ENCODE peak calls at places on chromosome X, in five cellular contexts. P, Y, R, X and S are unnamed samples.

GRCh38 chrX:119343856-119344255 is 55.3 kb upstream of the SLC25A43 start:
- DNase-seq in P (no peak), Y (peak; percentile 9), R (no peak), X (peak; percentile 18), S (peak; percentile 27)

GRCh38 chrX:111039606-111040005 is 56.4 kb upstream of the PAK3 start:
- DNase-seq in P (no peak), Y (peak; percentile 29), R (no peak), X (no peak), S (no peak)

GRCh38 chrX:154436597-154437397 is at the start of gene GDI1:
- DNase-seq in P (no peak), Y (no peak), R (no peak), X (peak; percentile 61), S (peak; percentile 65)

GRCh38 chrX:12955882-12956703 is 18.8 kb upstream of the TMSB4X start:
- DNase-seq in P (no peak), Y (peak; percentile 73), R (peak; percentile 99), X (peak; percentile 60), S (peak; percentile 76)

GRCh38 chrX:7515681-7516413 is 327.1 kb upstream of the VCX start:
- DNase-seq in P (no peak), Y (peak; percentile 58), R (no peak), X (no peak), S (no peak)

GRCh38 chrX:41827886-41828285 is 95.5 kb downstream of the CASK start:
- DNase-seq in P (no peak), Y (no peak), R (no peak), X (no peak), S (no peak)

GRCh38 chrX:31038585-31039326 is 33.1 kb downstream of the FTHL17 start:
- DNase-seq in P (no peak), Y (peak; percentile 6), R (peak; percentile 3), X (peak; percentile 56), S (peak; percentile 26)

GRCh38 chrX:118497180-118497814 is 1.7 kb downstream of the DOCK11 start:
- DNase-seq in P (no peak), Y (no peak), R (peak; percentile 43), X (no peak), S (no peak)

GRCh38 chrX:24448762-24449161 is 16.3 kb upstream of the PDK3 start:
- DNase-seq in P (no peak), Y (no peak), R (no peak), X (no peak), S (no peak)

GRCh38 chrX:68571292-68572256 is 72.7 kb downstream of the YIPF6 start:
- DNase-seq in P (no peak), Y (peak; percentile 84), R (no peak), X (peak; percentile 23), S (no peak)

DNA sequence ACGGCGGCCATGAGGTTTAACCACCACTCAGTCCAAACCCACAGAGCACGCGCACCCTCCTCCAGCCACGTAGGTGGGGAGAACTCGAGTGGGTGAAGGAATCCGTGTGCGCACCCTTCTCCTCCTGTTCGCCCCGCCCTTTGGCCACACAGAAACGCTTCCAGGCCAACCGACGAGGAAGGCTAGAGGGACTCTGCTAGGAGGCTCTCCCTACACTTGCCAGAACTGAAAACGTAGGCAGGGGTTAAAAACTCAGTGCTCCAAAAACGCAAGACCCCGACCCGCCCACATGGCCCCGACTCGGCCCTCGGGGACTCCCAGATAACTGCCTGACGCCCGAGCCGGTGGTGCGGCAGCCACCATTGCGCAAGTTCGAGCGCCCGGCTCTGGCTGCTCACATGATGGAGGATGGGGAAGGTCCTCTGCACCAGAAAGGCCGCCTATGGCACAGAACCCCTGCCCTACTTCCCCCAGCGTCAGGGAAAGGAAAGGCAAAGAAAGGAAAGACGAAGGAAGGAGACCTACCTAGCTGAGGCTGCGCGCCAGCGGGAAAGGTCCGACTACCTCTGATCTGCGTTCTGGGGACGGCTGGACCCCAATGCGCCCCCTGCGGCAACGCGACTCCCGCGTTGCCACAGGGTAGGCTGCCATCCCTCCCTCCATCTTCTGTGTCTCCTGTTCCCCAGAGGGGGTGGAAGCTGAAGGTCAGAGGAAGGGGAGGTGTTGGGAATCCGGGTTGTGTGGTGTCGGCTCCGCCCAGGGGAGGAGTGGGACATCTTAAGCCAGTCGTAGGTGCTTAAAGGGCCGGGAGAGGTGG is 201.9 kb upstream of the AGTR2 start:
- DNase-seq in P (no peak), Y (peak; percentile 45), R (no peak), X (peak; percentile 77), S (peak; percentile 63)
- TF ChIP-seq CTCF in P (peak; percentile 24), Y (no peak), R (no peak), X (peak; percentile 34), S (no peak)

GRCh38 chrX:70998402-70999027 is 67.6 kb upstream of the SLC7A3 start:
- DNase-seq in P (no peak), Y (peak; percentile 84), R (peak; percentile 13), X (peak; percentile 58), S (peak; percentile 26)
- TF ChIP-seq CTCF in P (peak; percentile 50), Y (peak; percentile 21), R (no peak), X (peak; percentile 51), S (no peak)

DNA sequence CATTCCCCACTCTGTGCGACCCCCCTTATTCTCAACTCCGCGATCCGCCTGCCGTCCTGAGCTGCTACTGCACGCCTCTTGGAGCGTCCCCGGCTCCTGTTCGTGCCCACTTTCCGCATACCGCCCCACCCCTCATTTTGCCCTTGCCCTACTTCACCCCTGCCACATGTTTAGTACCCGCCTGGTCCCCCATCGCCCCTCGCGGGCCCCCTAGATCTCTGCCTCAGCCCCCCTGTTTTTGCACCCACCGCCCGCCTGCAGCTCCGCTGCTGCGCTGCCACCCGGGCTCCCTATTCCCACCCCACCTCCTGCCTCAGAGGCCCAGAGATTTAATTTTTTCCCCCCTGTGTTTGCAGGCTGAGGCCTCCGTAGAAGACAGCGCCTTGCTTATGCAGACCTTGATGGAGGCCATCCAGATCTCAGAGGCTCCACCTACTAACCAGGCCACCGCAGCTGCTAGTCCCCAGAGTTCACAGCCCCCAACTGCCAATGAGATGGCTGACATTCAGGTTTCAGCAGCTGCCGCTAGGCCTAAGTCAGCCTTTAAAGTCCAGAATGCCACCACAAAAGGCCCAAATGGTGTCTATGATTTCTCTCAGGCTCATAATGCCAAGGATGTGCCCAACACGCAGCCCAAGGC is 1.4 kb downstream of the MAGED1 start:
- DNase-seq in P (no peak), Y (no peak), R (no peak), X (peak; percentile 18), S (no peak)
- TF ChIP-seq CTCF in P (no peak), Y (no peak), R (no peak), X (no peak), S (no peak)

DNA sequence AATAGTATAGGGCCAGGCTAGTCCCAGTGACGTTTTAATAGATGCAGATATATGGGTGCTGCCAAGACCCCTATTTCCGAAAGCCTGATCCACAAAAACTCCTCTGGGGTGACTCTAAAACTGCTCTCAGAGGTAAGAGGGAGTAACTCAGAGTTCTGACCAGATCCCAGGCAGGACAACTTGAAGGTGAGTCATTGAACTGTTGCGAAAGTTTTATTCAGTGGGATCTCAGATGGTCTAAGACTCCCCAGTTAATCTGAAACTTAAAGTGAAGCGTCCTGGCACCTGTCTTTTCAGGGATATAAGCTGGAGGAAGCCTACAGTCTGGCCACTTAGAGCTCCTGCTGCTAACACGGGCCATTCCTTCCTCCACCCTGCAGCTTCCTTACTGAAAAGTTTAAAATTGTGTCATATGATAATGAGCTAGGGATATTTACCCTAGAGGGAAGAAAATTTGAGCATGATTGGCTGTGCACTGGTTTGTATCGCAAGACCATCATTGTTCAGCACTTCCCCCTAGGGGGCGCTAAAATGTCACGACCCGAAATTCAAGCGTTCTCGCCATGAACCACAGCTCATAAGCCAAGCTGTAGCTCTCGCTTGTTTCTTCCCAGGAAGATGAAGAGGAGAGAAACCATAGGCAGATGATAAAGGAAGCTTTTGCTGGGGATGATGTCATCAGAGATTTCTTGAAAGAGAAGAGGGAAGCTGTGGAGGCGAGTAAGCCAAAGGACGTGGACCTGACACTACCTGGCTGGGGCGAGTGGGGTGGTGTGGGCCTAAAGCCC is 19.5 kb downstream of the UTP14A start:
- DNase-seq in P (no peak), Y (peak; percentile 50), R (peak; percentile 72), X (peak; percentile 82), S (peak; percentile 73)
- TF ChIP-seq CTCF in P (peak; percentile 53), Y (peak; percentile 53), R (peak; percentile 38), X (peak; percentile 57), S (peak; percentile 62)

GRCh38 chrX:132636080-132636479 is 147.2 kb upstream of the MBNL3 start:
- DNase-seq in P (no peak), Y (no peak), R (no peak), X (no peak), S (no peak)

GRCh38 chrX:132634521-132634920 is 145.7 kb upstream of the MBNL3 start:
- DNase-seq in P (no peak), Y (no peak), R (no peak), X (no peak), S (no peak)

GRCh38 chrX:132631579-132632232 is 142.9 kb upstream of the MBNL3 start:
- DNase-seq in P (no peak), Y (peak; percentile 14), R (peak; percentile 12), X (peak; percentile 30), S (peak; percentile 2)
- TF ChIP-seq CTCF in P (peak; percentile 53), Y (peak; percentile 57), R (peak; percentile 26), X (peak; percentile 53), S (peak; percentile 28)